ENCODE peak calls at places on chromosomes 3 and 15, in nine cellular contexts. B is astrocyte of the cerebellum; A is foreskin fibroblast; T is heart left ventricle; F is activated CD4-positive, alpha-beta T cell treated with anti-CD3 and anti-CD28 coated beads, Interleukin-2, amount 50 U/mL, for 1 hour; Q is activated T-helper 2 cell treated with anti-CD3 and anti-CD28 coated beads, Interferon-gamma antibody, Interleukin-2, Interleukin-4, amounts not matched to agents 10 μg/mL and 5 μg/mL and 100 μg/mL, durations not matched to agents 14 hours and 24 hours and 36 hours; V is T-helper 9 cell; J is cardiac fibroblast; G is Caco-2. O is an unnamed sample.

GRCh38 chr3:127578802-127579201 is 11.7 kb downstream of the TPRA1 start:
- DNase-seq in B (no peak), A (no peak), T (no peak), F (no peak), Q (no peak), V (no peak), J (no peak), G (no peak), O (no peak)

GRCh38 chr3:72223628-72224027 is 438.7 kb upstream of the PROK2 start:
- DNase-seq in B (no peak), A (no peak), T (no peak), F (no peak), Q (no peak), V (no peak), J (no peak), G (no peak), O (no peak)

GRCh38 chr3:170476291-170476690 is 57.6 kb downstream of the CLDN11 start:
- DNase-seq in B (no peak), A (peak), T (no peak), F (no peak), Q (no peak), V (no peak), J (no peak), G (no peak), O (peak)

GRCh38 chr3:189316296-189317019 is 144.7 kb downstream of the TPRG1 start:
- DNase-seq in B (no peak), A (no peak), T (no peak), F (no peak), Q (no peak), V (no peak), J (no peak), G (peak), O (no peak)

GRCh38 chr15:57485869-57486268 is 105.8 kb upstream of the MYZAP start:
- DNase-seq in B (peak), A (peak), T (no peak), F (no peak), Q (no peak), V (no peak), J (peak), G (peak), O (peak)

GRCh38 chr15:72037321-72037720 is 80.6 kb downstream of the MYO9A start:
- DNase-seq in B (no peak), A (peak), T (no peak), F (no peak), Q (no peak), V (no peak), J (no peak), G (no peak), O (peak)

GRCh38 chr3:53570086-53570485 is 75.7 kb downstream of the CACNA1D start:
- DNase-seq in B (no peak), A (no peak), T (no peak), F (no peak), Q (no peak), V (no peak), J (no peak), G (no peak), O (no peak)

GRCh38 chr3:16741103-16741758 is 136.0 kb upstream of the DAZL start:
- DNase-seq in B (peak), A (peak), T (no peak), F (no peak), Q (no peak), V (no peak), J (peak), G (no peak), O (peak)

GRCh38 chr15:39888809-39889208 is 31.3 kb downstream of the GPR176 start:
- DNase-seq in B (no peak), A (peak), T (no peak), F (no peak), Q (no peak), V (no peak), J (no peak), G (peak), O (peak)

GRCh38 chr3:115667175-115668065 is 44.1 kb downstream of the GAP43 start:
- DNase-seq in B (no peak), A (peak), T (no peak), F (no peak), Q (no peak), V (no peak), J (no peak), G (no peak), O (peak)

GRCh38 chr15:66833372-66833771 is 131.3 kb downstream of the SMAD6 start:
- DNase-seq in B (no peak), A (no peak), T (no peak), F (no peak), Q (no peak), V (no peak), J (no peak), G (no peak), O (no peak)

GRCh38 chr3:153443961-153444360 is 281.9 kb downstream of the RAP2B start:
- DNase-seq in B (no peak), A (peak), T (no peak), F (no peak), Q (no peak), V (no peak), J (peak), G (peak), O (peak)

O was measured in amniotic epithelial cell.